ENCODE peak calls at places on chromosome 10, in nine cellular contexts. U is sigmoid colon, W is HCT116, N is transverse colon, S is spleen, T is breast epithelium, Y is stomach, K is HepG2, F is endothelial cell of umbilical vein. J is an unnamed sample.

GRCh38 chr10:68543004-68543918 is 15.9 kb upstream of the SLC25A16 start:
- DNase-seq in U (no peak), W (peak; percentile 48), K (peak; percentile 71), F (no peak), S (no peak), N (no peak), T (no peak), Y (no peak), J (no peak)

GRCh38 chr10:93248583-93249227 is 175.0 kb downstream of the CYP26A1 start:
- DNase-seq in T (no peak), F (no peak), N (no peak), S (no peak), Y (no peak), K (no peak), U (no peak), W (no peak), J (no peak)

GRCh38 chr10:51510231-51510630 is 189.2 kb downstream of the CSTF2T start:
- DNase-seq in W (no peak), U (no peak), N (no peak), K (no peak), T (no peak), F (no peak), S (no peak), Y (no peak), J (no peak)

GRCh38 chr10:58217612-58218011 is 50.1 kb downstream of the IPMK start:
- DNase-seq in S (no peak), N (no peak), U (no peak), Y (no peak), K (no peak), F (peak; percentile 11), T (no peak), W (no peak), J (no peak)

GRCh38 chr10:110681023-110681681 is 37.0 kb downstream of the RBM20 start:
- DNase-seq in K (peak; percentile 32), F (peak; percentile 33), W (peak; percentile 22), T (no peak), Y (peak; percentile 43), U (no peak), N (peak; percentile 30), S (no peak), J (no peak)

GRCh38 chr10:34710391-34710751 is 104.7 kb downstream of the PARD3 start:
- DNase-seq in S (no peak), T (no peak), Y (no peak), F (peak; percentile 59), W (no peak), U (peak; percentile 85), N (no peak), K (no peak), J (no peak)

GRCh38 chr10:103884681-103885139 is 29.3 kb upstream of the SH3PXD2A start:
- DNase-seq in K (peak; percentile 53), S (no peak), N (peak; percentile 30), F (peak; percentile 70), T (no peak), Y (no peak), W (no peak), U (no peak), J (no peak)

GRCh38 chr10:104277785-104278184 is 8.8 kb downstream of the GSTO2 start:
- DNase-seq in S (no peak), N (peak; percentile 48), U (no peak), K (peak; percentile 77), F (no peak), T (no peak), W (no peak), Y (peak; percentile 51), J (no peak)

GRCh38 chr10:99521474-99522077 is 11.2 kb upstream of the NKX2-3 start:
- DNase-seq in Y (no peak), T (no peak), S (no peak), U (peak; percentile 68), W (no peak), N (no peak), F (no peak), K (peak; percentile 57), J (no peak)

GRCh38 chr10:48478980-48479811 is 125.7 kb downstream of the ARHGAP22 start:
- DNase-seq in Y (peak; percentile 18), U (peak; percentile 49), F (no peak), W (no peak), T (no peak), S (peak; percentile 61), N (no peak), K (no peak), J (no peak)

GRCh38 chr10:42972946-42973345 is 103.9 kb upstream of the RET start:
- DNase-seq in K (no peak), N (no peak), U (no peak), Y (no peak), S (no peak), W (no peak), F (no peak), T (no peak), J (no peak)

GRCh38 chr10:42969909-42970308 is 107.0 kb upstream of the RET start:
- DNase-seq in S (no peak), K (no peak), N (no peak), W (no peak), T (peak; percentile 25), U (peak; percentile 41), Y (no peak), F (no peak), J (no peak)

GRCh38 chr10:42971251-42971599 is 105.6 kb upstream of the RET start:
- DNase-seq in N (no peak), Y (no peak), W (no peak), F (no peak), T (peak; percentile 34), U (no peak), K (no peak), S (no peak), J (no peak)

GRCh38 chr10:42969147-42969546 is 107.7 kb upstream of the RET start:
- DNase-seq in S (peak; percentile 23), Y (peak; percentile 9), W (no peak), T (no peak), U (no peak), N (no peak), K (no peak), F (no peak), J (peak; percentile 21)

DNA sequence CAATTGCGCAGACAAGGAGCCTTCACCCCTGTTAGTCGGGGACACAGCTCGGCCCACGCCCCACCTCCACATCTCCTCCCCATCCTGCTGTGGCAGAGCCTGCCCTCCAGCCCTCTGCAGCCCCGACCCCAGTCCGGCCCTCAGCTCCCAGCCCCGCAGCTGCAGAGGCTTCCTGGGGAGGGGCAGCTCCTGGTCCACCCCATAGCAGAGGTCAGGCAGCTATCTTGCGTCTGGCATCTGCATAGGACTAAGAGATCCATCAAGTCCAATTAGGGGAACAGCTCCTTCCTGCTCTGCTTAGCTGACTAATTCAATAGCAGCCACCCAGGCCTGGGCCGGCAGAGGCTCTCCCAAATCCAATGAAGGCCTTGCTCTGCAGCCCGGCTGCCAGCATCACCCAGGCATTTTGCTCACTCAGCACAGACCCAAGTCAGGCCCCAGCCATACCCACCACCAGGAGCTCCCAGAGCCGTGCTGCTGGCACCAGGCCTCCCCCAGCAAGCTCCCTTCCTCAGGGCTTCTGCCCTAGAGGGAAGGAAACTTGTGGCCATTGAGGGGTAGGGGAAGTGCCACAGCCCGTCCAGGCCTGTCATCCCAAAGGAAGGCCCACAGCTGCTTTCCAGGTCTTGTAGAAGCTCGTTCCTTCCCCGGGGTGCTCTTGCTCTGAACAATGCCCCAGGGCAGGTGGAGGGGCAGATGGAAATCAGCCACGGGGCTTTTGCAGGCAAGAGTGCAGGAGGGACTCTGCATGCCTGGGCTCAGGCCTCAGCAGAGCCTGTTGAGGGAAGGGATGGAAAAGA is 106.2 kb upstream of the RET start:
- DNase-seq in K (no peak), T (peak; percentile 31), Y (peak; percentile 22), W (no peak), S (peak; percentile 63), N (no peak), F (no peak), U (peak; percentile 50), J (peak; percentile 41)
- TF ChIP-seq POLR2AphosphoS5 in K (no peak), T (no peak), Y (no peak), W (no peak), S (no peak), N (no peak), F (no peak), U (no peak), J (no peak)

GRCh38 chr10:74825371-74826141 is 844 bp upstream of the KAT6B start:
- DNase-seq in N (peak; percentile 54), T (peak; percentile 59), U (no peak), Y (peak; percentile 43), F (no peak), K (no peak), W (no peak), S (peak; percentile 96), J (peak; percentile 78)
- TF ChIP-seq POLR2AphosphoS5 in N (no peak), T (no peak), U (no peak), Y (no peak), F (peak; percentile 36), K (peak; percentile 35), W (peak; percentile 64), S (no peak), J (no peak)

GRCh38 chr10:120475844-120476791 is 19.1 kb downstream of the PLPP4 start:
- DNase-seq in Y (no peak), T (no peak), S (no peak), K (no peak), W (no peak), N (peak; percentile 9), U (no peak), F (no peak), J (no peak)
- TF ChIP-seq POLR2AphosphoS5 in Y (no peak), T (no peak), S (no peak), K (no peak), W (no peak), N (no peak), U (no peak), F (no peak), J (no peak)

GRCh38 chr10:77800320-77800719 is 126.2 kb downstream of the DLG5 start:
- DNase-seq in N (no peak), F (no peak), U (no peak), K (no peak), W (no peak), T (no peak), Y (no peak), S (peak; percentile 34), J (no peak)

GRCh38 chr10:77798940-77799339 is 127.6 kb downstream of the DLG5 start:
- DNase-seq in T (no peak), S (no peak), W (no peak), U (no peak), N (no peak), Y (no peak), F (no peak), K (no peak), J (no peak)

GRCh38 chr10:77801474-77802238 is 124.9 kb downstream of the DLG5 start:
- DNase-seq in U (no peak), N (no peak), W (no peak), F (no peak), S (peak; percentile 33), T (no peak), K (no peak), Y (no peak), J (no peak)

GRCh38 chr10:77799352-77799751 is 127.2 kb downstream of the DLG5 start:
- DNase-seq in U (no peak), N (no peak), S (no peak), K (no peak), Y (no peak), T (no peak), F (no peak), W (no peak), J (no peak)

DNA sequence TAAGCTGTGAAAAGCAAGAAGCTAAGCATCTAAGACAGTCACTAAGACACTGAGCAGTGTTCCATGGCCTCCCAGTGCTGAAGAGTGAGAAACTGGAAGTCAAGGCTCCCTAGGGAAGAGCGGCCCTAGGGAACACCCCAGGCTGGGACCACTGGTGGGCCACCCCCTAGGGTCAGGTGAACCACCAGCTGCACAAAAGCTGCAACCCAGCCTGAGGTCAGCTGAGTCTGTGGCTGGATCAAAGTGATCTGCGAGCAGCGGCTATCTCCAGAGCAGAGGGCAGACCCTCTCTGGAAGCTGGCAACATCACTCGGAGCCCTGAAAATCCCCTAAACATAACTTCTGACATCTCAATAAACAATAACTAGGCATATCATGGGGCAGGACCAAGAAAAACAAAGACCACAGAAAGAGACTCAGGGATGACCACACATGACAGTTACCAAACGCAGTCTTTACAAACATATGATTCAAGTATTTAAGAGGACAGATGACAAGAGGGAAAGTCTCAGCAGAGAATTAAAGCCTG is 125.8 kb downstream of the DLG5 start:
- DNase-seq in W (no peak), N (no peak), T (no peak), Y (no peak), U (peak; percentile 34), K (no peak), S (peak; percentile 35), F (no peak), J (no peak)
- TF ChIP-seq POLR2AphosphoS5 in W (no peak), N (no peak), T (no peak), Y (no peak), U (no peak), K (no peak), S (no peak), F (no peak), J (no peak)

J was measured in suprapubic skin.